ENCODE peak calls at places on chromosomes 5 and 9, in five cellular contexts. P, I, T, N and W are unnamed samples.

GRCh38 chr5:103840600-103840999 is 278.0 kb upstream of the NUDT12 start:
- DNase-seq in P (no peak), I (no peak), T (no peak), N (peak; percentile 5), W (no peak)

GRCh38 chr9:84974790-84975189 is 305.3 kb downstream of the NTRK2 start:
- DNase-seq in P (no peak), I (no peak), T (no peak), N (no peak), W (no peak)

GRCh38 chr9:130513094-130513493 is 66.3 kb upstream of the FUBP3 start:
- DNase-seq in P (no peak), I (no peak), T (no peak), N (no peak), W (no peak)

GRCh38 chr9:122498883-122499288 is 11.7 kb upstream of the OR1J2 start:
- DNase-seq in P (peak; percentile 4), I (peak; percentile 80), T (no peak), N (peak; percentile 59), W (peak; percentile 32)

GRCh38 chr5:56585973-56586740 is 229.2 kb upstream of the MAP3K1 start:
- DNase-seq in P (no peak), I (no peak), T (peak; percentile 70), N (no peak), W (no peak)

GRCh38 chr9:93071464-93071863 is 13.0 kb downstream of the SUSD3 start:
- DNase-seq in P (no peak), I (peak; percentile 72), T (no peak), N (peak; percentile 72), W (no peak)

GRCh38 chr9:68981825-68982224 is 32.1 kb downstream of the PRKACG start:
- DNase-seq in P (no peak), I (no peak), T (no peak), N (no peak), W (peak; percentile 39)

GRCh38 chr5:124740991-124741583 is 5.4 kb downstream of the ZNF608 start:
- DNase-seq in P (no peak), I (no peak), T (no peak), N (peak; percentile 78), W (no peak)

GRCh38 chr9:110620726-110621125 is 41.2 kb upstream of the SVEP1 start:
- DNase-seq in P (no peak), I (no peak), T (no peak), N (no peak), W (no peak)

GRCh38 chr5:96031811-96032261 is 70.2 kb upstream of the ELL2 start:
- DNase-seq in P (no peak), I (no peak), T (no peak), N (peak; percentile 85), W (no peak)

GRCh38 chr5:173328896-173329369 is 719 bp upstream of the STC2 start:
- DNase-seq in P (peak; percentile 44), I (peak; percentile 79), T (no peak), N (peak; percentile 62), W (peak; percentile 45)

GRCh38 chr5:154486427-154486866 is 8.4 kb upstream of the HAND1 start:
- DNase-seq in P (no peak), I (peak; percentile 45), T (peak; percentile 90), N (no peak), W (no peak)

GRCh38 chr9:95044731-95045508 is 272.6 kb downstream of the FANCC start:
- DNase-seq in P (no peak), I (peak; percentile 93), T (no peak), N (no peak), W (no peak)
- TF ChIP-seq CTCF in P (no peak), I (peak; percentile 88), T (peak; percentile 30), N (no peak), W (no peak)

DNA sequence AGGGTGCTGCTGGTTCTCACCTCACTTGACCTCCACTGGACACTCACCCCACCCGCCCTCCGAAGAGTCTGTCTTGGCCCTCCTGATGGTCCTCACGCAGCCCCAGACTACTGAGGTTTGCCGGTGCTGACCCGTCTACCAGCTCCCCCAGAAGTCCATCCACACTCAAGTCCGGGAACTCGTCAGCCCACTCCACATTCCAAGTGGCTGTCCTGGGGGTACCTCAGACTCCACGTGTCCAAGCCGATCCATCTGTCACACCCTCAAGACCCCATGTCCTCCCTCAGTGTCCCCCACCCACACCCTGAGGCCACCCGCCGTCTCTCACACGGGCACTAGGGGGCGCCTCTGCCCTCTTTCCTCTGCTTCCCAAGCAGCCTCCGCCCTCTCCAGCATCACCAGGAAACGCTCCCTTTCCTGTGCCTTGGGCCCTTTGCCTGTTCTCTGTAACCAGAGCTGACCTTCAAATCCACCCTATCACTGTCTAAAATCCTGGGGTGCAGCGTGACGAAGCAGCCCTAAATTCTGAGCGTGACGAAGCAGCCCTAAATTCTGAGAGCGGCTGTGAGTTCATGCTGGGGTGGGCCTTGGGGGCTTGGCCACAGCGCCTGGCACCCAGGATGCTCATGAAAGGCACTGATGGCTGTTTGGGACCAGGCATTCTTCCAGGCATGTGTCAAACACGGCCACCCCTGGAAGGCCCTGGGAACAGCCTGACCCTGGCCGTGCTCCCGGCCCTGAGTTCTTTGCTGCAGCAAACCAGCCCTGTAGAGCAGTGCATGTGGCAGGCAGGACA is 95.7 kb downstream of the KCNT1 start:
- DNase-seq in P (no peak), I (peak; percentile 78), T (no peak), N (peak; percentile 32), W (peak; percentile 74)
- TF ChIP-seq CTCF in P (peak; percentile 72), I (peak; percentile 94), T (no peak), N (peak; percentile 51), W (peak; percentile 70)

DNA sequence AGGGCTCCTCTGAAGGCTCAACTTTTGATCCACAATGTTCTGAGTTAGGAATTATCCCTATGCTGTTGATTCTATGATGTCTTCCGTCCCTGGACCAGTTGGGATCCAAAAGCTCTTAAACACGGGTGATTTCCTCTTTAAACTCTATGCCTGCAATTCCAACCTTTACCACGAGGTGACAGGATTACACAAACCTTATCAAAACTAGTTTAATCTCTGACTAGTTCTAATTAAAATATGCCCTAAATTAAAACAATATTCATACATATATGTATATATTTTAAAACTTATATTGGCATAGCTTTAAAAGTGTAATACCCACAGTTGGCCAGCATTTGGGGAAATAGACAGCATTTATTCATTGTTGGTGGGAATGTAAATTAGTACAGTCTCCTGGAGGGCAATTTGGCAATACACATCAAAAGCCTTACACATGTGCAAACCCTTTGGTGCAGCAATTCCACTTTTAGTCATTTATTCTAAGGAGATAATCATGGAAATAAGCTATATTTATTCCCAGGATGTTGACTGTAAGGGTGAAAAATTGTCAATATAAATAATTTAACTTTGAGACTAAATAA is 51.6 kb upstream of the PHYKPL start:
- DNase-seq in P (no peak), I (no peak), T (no peak), N (peak; percentile 23), W (no peak)
- TF ChIP-seq CTCF in P (peak; percentile 81), I (peak; percentile 95), T (no peak), N (peak; percentile 67), W (peak; percentile 55)

DNA sequence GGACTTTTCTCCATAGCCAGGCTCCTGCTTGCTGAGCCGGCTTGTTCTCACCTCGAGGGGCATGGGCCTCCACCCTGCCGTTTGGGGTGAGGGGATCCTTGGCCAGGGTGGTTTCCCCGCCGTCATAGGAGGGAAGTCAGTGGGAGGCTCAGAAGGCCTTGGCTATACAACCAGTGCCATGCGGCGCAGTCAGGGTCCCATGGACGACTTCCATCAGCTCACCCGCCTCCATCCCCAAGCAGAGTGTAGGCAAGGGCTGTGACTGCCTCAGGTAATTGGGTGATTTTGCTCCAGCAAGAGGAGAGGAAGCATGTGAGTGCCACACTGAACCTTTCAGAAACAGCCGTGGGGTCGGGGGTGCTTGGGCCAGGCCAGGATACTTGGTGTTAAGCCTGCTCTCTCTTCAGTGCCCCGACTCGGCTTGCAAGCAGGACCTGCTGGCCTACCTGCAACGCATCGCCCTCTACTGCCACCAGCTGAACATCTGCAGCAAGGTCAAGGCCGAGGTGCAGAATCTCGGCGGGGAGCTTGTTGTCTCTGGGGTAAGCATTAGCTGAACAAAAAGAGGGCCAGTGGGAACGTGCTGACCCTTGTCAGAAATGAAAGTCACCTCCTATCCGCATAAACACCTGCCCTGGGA is 57.2 kb upstream of the LRRTM2 start:
- DNase-seq in P (no peak), I (peak; percentile 78), T (no peak), N (no peak), W (no peak)
- TF ChIP-seq CTCF in P (peak; percentile 27), I (peak; percentile 69), T (no peak), N (no peak), W (peak; percentile 20)

GRCh38 chr5:180391276-180391675 is 38.1 kb upstream of the GFPT2 start:
- DNase-seq in P (no peak), I (no peak), T (no peak), N (no peak), W (no peak)

GRCh38 chr5:180394031-180394636 is 41.0 kb upstream of the GFPT2 start:
- DNase-seq in P (no peak), I (peak; percentile 48), T (no peak), N (no peak), W (no peak)

GRCh38 chr5:180387798-180388197 is 34.7 kb upstream of the GFPT2 start:
- DNase-seq in P (no peak), I (no peak), T (no peak), N (no peak), W (no peak)

GRCh38 chr5:180389252-180390101 is 36.3 kb upstream of the GFPT2 start:
- DNase-seq in P (no peak), I (no peak), T (peak; percentile 80), N (no peak), W (no peak)

GRCh38 chr5:180390441-180391190 is 37.5 kb upstream of the GFPT2 start:
- DNase-seq in P (no peak), I (no peak), T (no peak), N (no peak), W (no peak)
- TF ChIP-seq CTCF in P (no peak), I (peak; percentile 35), T (no peak), N (no peak), W (no peak)

DNA sequence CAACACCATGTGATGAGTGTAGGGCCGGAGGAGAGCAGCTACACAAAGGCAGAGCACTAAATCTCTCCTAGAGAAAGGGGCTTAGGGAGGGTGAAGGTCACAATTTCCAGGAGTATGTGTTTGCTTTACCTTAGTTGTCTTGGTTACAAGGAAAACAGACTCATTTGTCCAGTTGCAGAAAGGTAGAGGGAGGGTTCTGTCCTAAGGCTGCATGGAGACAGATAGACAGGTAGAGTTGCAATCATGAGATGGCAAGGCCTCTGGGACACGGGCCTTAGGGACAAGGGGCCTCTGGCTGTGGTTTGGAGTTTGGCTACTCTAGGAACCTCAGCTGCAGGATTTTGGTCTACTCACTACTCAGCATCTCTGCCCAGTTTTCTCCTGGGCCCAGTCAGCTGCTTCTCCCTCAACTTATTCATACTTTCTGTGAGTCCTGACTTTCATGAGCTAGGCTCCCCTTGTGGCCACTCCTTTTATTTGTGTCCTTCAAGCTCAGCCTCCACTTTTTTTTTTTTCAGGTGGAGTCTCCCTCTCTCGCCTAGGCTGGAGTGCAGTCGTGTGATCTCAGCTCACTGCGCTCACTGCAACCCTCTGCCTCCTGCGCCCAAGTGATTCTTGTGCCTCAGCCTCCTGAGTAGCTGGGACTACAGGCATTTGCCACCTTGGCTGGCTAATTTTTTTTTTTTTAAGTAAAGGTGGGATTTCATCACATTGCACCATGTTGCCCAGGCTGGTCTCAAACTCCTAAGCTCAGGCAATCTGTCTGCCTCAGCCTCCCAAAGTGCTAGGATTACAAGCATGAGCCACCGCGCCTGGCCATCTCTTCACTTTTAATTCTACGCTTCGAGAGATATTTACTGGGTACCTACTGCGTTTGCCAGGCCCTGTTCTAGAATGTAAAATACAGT is 76.6 kb downstream of the PTPDC1 start:
- DNase-seq in P (no peak), I (no peak), T (no peak), N (no peak), W (no peak)
- TF ChIP-seq CTCF in P (peak; percentile 6), I (peak; percentile 44), T (no peak), N (peak; percentile 17), W (no peak)

GRCh38 chr5:72369301-72370079 is 49.3 kb downstream of the PTCD2 start:
- DNase-seq in P (no peak), I (no peak), T (no peak), N (no peak), W (no peak)
- TF ChIP-seq CTCF in P (no peak), I (no peak), T (no peak), N (no peak), W (no peak)